ENCODE peak calls at places on chromosomes 11 and 22, in five cellular contexts. One of them, this sample, is unnamed.
A peak's percentile ranks its signal among the peaks of the same experiment; 100 is the strongest.

GRCh38 chr11:66081505-66081904 is 11.4 kb downstream of the PACS1 start:
- DNase-seq in tibial nerve: no peak
- DNase-seq in IMR-90: no peak
- DNase-seq in heart left ventricle: peak; percentile 40
- DNase-seq in HCT116: no peak
- DNase-seq in this sample: peak; percentile 83

GRCh38 chr22:42654696-42655095 is 5.5 kb upstream of the CYB5R3 start:
- DNase-seq in IMR-90: no peak
- DNase-seq in HCT116: no peak
- DNase-seq in tibial nerve: no peak
- DNase-seq in heart left ventricle: no peak
- DNase-seq in this sample: no peak

GRCh38 chr11:8787372-8787771 is 104.8 kb downstream of the RPL27A start:
- DNase-seq in IMR-90: peak; percentile 53
- DNase-seq in HCT116: no peak
- DNase-seq in tibial nerve: no peak
- DNase-seq in heart left ventricle: no peak
- DNase-seq in this sample: no peak

GRCh38 chr11:76653674-76654309 is 16.8 kb downstream of the LRRC32 start:
- DNase-seq in tibial nerve: peak; percentile 11
- DNase-seq in IMR-90: peak; percentile 95
- DNase-seq in HCT116: no peak
- DNase-seq in heart left ventricle: peak; percentile 81
- DNase-seq in this sample: no peak

GRCh38 chr11:65425971-65426838 is 3.6 kb downstream of the NEAT1 start:
- DNase-seq in HCT116: peak; percentile 42
- DNase-seq in IMR-90: peak; percentile 89
- DNase-seq in heart left ventricle: no peak
- DNase-seq in tibial nerve: no peak
- DNase-seq in this sample: peak; percentile 36

GRCh38 chr11:28581286-28582242 is 473.4 kb downstream of the METTL15 start:
- DNase-seq in heart left ventricle: no peak
- DNase-seq in IMR-90: peak; percentile 78
- DNase-seq in HCT116: no peak
- DNase-seq in tibial nerve: no peak
- DNase-seq in this sample: no peak

GRCh38 chr11:90178751-90179150 is 44.1 kb downstream of the CHORDC1 start:
- DNase-seq in HCT116: no peak
- DNase-seq in tibial nerve: no peak
- DNase-seq in heart left ventricle: no peak
- DNase-seq in IMR-90: no peak
- DNase-seq in this sample: no peak

GRCh38 chr11:128886401-128887119 is 4.6 kb upstream of the KCNJ5 start:
- DNase-seq in heart left ventricle: no peak
- DNase-seq in tibial nerve: no peak
- DNase-seq in IMR-90: no peak
- DNase-seq in HCT116: no peak
- DNase-seq in this sample: no peak

GRCh38 chr11:73197348-73197747 is 20.7 kb upstream of the P2RY2 start:
- DNase-seq in IMR-90: no peak
- DNase-seq in tibial nerve: no peak
- DNase-seq in heart left ventricle: no peak
- DNase-seq in HCT116: no peak
- DNase-seq in this sample: peak; percentile 34

GRCh38 chr11:117471776-117472175 is 144.1 kb downstream of the CEP164 start:
- DNase-seq in heart left ventricle: no peak
- DNase-seq in tibial nerve: no peak
- DNase-seq in HCT116: no peak
- DNase-seq in IMR-90: no peak
- DNase-seq in this sample: no peak

GRCh38 chr11:68081691-68082090 is 39.5 kb downstream of the CHKA start:
- DNase-seq in heart left ventricle: no peak
- DNase-seq in IMR-90: no peak
- DNase-seq in tibial nerve: no peak
- DNase-seq in HCT116: no peak
- DNase-seq in this sample: no peak

GRCh38 chr22:38298312-38299000 is 18.8 kb downstream of the CSNK1E start:
- DNase-seq in HCT116: peak; percentile 58
- DNase-seq in tibial nerve: no peak
- DNase-seq in IMR-90: peak; percentile 88
- DNase-seq in heart left ventricle: no peak
- DNase-seq in this sample: no peak

GRCh38 chr11:62665075-62665629 is at the start of the genes C11orf98 and CSKMT:
- DNase-seq in HCT116: peak; percentile 84
- DNase-seq in IMR-90: peak; percentile 91
- DNase-seq in tibial nerve: peak; percentile 91
- DNase-seq in heart left ventricle: peak; percentile 95
- DNase-seq in this sample: peak; percentile 96

GRCh38 chr11:93831343-93832082 is 18.9 kb downstream of the VSTM5 start:
- DNase-seq in tibial nerve: no peak
- DNase-seq in heart left ventricle: no peak
- DNase-seq in IMR-90: no peak
- DNase-seq in HCT116: no peak
- DNase-seq in this sample: no peak

GRCh38 chr11:123640677-123641494 is 13.5 kb downstream of the SCN3B start:
- DNase-seq in IMR-90: peak; percentile 17
- DNase-seq in tibial nerve: no peak
- DNase-seq in heart left ventricle: peak; percentile 50
- DNase-seq in HCT116: no peak
- DNase-seq in this sample: no peak

GRCh38 chr11:75802913-75803820 is 11.8 kb upstream of the UVRAG start:
- DNase-seq in tibial nerve: peak; percentile 78
- DNase-seq in IMR-90: peak; percentile 65
- DNase-seq in HCT116: peak; percentile 46
- DNase-seq in heart left ventricle: peak; percentile 75
- DNase-seq in this sample: peak; percentile 87

GRCh38 chr22:48240935-48241230 is 1478.4 kb downstream of the TBC1D22A start:
- DNase-seq in tibial nerve: no peak
- DNase-seq in HCT116: no peak
- DNase-seq in IMR-90: no peak
- DNase-seq in heart left ventricle: no peak
- DNase-seq in this sample: peak; percentile 21

GRCh38 chr11:100927579-100927978 is 202.0 kb downstream of the PGR start:
- DNase-seq in HCT116: no peak
- DNase-seq in tibial nerve: no peak
- DNase-seq in IMR-90: no peak
- DNase-seq in heart left ventricle: no peak
- DNase-seq in this sample: no peak

GRCh38 chr11:122691751-122692150 is 36.2 kb downstream of the UBASH3B start:
- DNase-seq in IMR-90: no peak
- DNase-seq in heart left ventricle: no peak
- DNase-seq in HCT116: no peak
- DNase-seq in tibial nerve: no peak
- DNase-seq in this sample: no peak

GRCh38 chr11:71207563-71207962 is 44.8 kb downstream of the SHANK2 start:
- DNase-seq in IMR-90: no peak
- DNase-seq in tibial nerve: no peak
- DNase-seq in HCT116: no peak
- DNase-seq in heart left ventricle: no peak
- DNase-seq in this sample: no peak

GRCh38 chr11:113663567-113663966 is 42.5 kb downstream of the TMPRSS5 start:
- DNase-seq in IMR-90: no peak
- DNase-seq in HCT116: no peak
- DNase-seq in tibial nerve: no peak
- DNase-seq in heart left ventricle: no peak
- DNase-seq in this sample: no peak

GRCh38 chr11:85663781-85664560 is 958 bp downstream of the CREBZF start:
- DNase-seq in heart left ventricle: peak; percentile 87
- DNase-seq in IMR-90: peak; percentile 45
- DNase-seq in tibial nerve: peak; percentile 58
- DNase-seq in HCT116: peak; percentile 48
- DNase-seq in this sample: peak; percentile 88

GRCh38 chr11:129853508-129854228 is 38.0 kb downstream of the TMEM45B start:
- DNase-seq in heart left ventricle: no peak
- DNase-seq in IMR-90: peak; percentile 49
- DNase-seq in HCT116: no peak
- DNase-seq in tibial nerve: no peak
- DNase-seq in this sample: peak; percentile 77

GRCh38 chr11:113082501-113082900 is 121.3 kb downstream of the NCAM1 start:
- DNase-seq in tibial nerve: no peak
- DNase-seq in IMR-90: no peak
- DNase-seq in heart left ventricle: no peak
- DNase-seq in HCT116: no peak
- DNase-seq in this sample: no peak

GRCh38 chr11:58905141-58905715 is 34.1 kb upstream of the GLYATL1 start:
- DNase-seq in HCT116: no peak
- DNase-seq in IMR-90: peak; percentile 70
- DNase-seq in heart left ventricle: peak; percentile 59
- DNase-seq in tibial nerve: no peak
- DNase-seq in this sample: no peak

GRCh38 chr11:103619480-103619879 is 417.0 kb upstream of the DDI1 start:
- DNase-seq in tibial nerve: no peak
- DNase-seq in HCT116: no peak
- DNase-seq in heart left ventricle: no peak
- DNase-seq in IMR-90: no peak
- DNase-seq in this sample: no peak

GRCh38 chr11:123034587-123034986 is 27.3 kb downstream of the HSPA8 start:
- DNase-seq in HCT116: no peak
- DNase-seq in tibial nerve: no peak
- DNase-seq in heart left ventricle: no peak
- DNase-seq in IMR-90: no peak
- DNase-seq in this sample: peak; percentile 35

GRCh38 chr11:60332923-60333322 is 5.9 kb downstream of the MS4A6E start:
- DNase-seq in tibial nerve: no peak
- DNase-seq in IMR-90: no peak
- DNase-seq in heart left ventricle: no peak
- DNase-seq in HCT116: no peak
- DNase-seq in this sample: no peak

GRCh38 chr11:60334005-60334620 is 7.1 kb downstream of the MS4A6E start:
- DNase-seq in HCT116: peak; percentile 73
- DNase-seq in heart left ventricle: peak; percentile 42
- DNase-seq in tibial nerve: peak; percentile 58
- DNase-seq in IMR-90: peak; percentile 13
- DNase-seq in this sample: no peak

GRCh38 chr11:60343094-60343704 is 16.1 kb downstream of the MS4A6E start:
- DNase-seq in heart left ventricle: no peak
- DNase-seq in tibial nerve: no peak
- DNase-seq in HCT116: peak; percentile 27
- DNase-seq in IMR-90: no peak
- DNase-seq in this sample: no peak

GRCh38 chr11:60336767-60337391 is 9.8 kb downstream of the MS4A6E start:
- DNase-seq in HCT116: no peak
- DNase-seq in IMR-90: no peak
- DNase-seq in tibial nerve: no peak
- DNase-seq in heart left ventricle: no peak
- DNase-seq in this sample: no peak

DNA sequence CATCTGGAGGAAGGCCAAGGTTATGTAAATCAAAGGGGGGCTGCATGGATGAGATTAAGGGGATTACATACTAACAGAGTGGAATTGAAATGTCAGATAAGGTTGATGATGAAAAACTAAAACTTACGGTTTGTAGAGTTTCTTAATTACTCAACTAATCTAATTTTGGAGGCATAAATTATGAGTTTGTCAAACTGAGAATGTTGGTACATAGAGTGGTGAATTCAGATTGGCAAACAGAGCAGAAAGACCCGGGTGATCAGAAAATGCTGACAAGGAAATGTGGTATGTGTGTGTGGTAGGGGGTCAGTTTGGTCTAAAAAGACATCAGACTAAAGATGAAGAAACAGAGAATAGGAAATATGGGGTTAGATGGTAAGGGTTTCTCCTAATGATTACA is 11.0 kb downstream of the MS4A6E start:
- DNase-seq in tibial nerve: no peak
- DNase-seq in heart left ventricle: no peak
- DNase-seq in IMR-90: no peak
- DNase-seq in HCT116: no peak
- DNase-seq in this sample: no peak
- TF ChIP-seq CTCF in tibial nerve: no peak
- TF ChIP-seq CTCF in heart left ventricle: no peak
- TF ChIP-seq CTCF in IMR-90: no peak
- TF ChIP-seq CTCF in HCT116: no peak
- TF ChIP-seq CTCF in this sample: no peak

DNA sequence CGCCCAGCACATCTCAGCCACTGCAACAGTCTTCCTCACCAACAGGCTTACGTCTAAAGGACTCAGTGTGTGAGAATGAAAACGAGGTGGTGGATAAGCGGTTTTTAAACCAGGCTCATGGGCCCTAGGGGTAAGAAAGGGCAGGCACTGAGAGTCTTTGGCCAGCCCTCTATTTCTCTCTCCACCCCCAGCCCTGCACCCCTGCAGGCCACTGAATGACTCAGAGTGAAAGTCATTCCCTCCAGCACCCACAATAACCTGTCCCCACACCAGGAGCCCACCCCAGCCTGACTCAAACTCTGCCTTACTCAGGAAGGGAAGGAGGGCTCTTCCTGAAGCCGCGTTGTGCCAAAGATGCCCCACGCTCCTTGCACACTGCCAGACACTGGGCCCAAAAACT is 72.0 kb downstream of the LARGE1 start:
- DNase-seq in HCT116: no peak
- DNase-seq in IMR-90: peak; percentile 49
- DNase-seq in tibial nerve: no peak
- DNase-seq in heart left ventricle: no peak
- DNase-seq in this sample: no peak
- H3K27ac ChIP-seq in HCT116: no peak overlapping the region
- H3K27ac ChIP-seq in IMR-90: no peak overlapping the region
- H3K27ac ChIP-seq in tibial nerve: no peak overlapping the region
- H3K27ac ChIP-seq in heart left ventricle: no peak overlapping the region
- H3K27ac ChIP-seq in this sample: no peak overlapping the region

GRCh38 chr11:46352063-46352841 is 5.0 kb downstream of the DGKZ start:
- DNase-seq in heart left ventricle: peak; percentile 60
- DNase-seq in tibial nerve: no peak
- DNase-seq in IMR-90: no peak
- DNase-seq in HCT116: no peak
- DNase-seq in this sample: no peak
- TF ChIP-seq POLR2A in heart left ventricle: no peak
- TF ChIP-seq POLR2A in tibial nerve: no peak
- TF ChIP-seq POLR2A in IMR-90: no peak
- TF ChIP-seq POLR2A in HCT116: no peak
- TF ChIP-seq POLR2A in this sample: no peak

GRCh38 chr11:44634401-44635281 is 69.2 kb downstream of the CD82 start:
- DNase-seq in heart left ventricle: peak; percentile 82
- DNase-seq in tibial nerve: no peak
- DNase-seq in HCT116: peak; percentile 10
- DNase-seq in IMR-90: peak; percentile 79
- DNase-seq in this sample: no peak
- TF ChIP-seq CTCF in heart left ventricle: no peak
- TF ChIP-seq CTCF in tibial nerve: no peak
- TF ChIP-seq CTCF in HCT116: no peak
- TF ChIP-seq CTCF in IMR-90: no peak
- TF ChIP-seq CTCF in this sample: no peak

GRCh38 chr22:50463188-50463900 is 11.5 kb downstream of the SBF1 start:
- DNase-seq in IMR-90: no peak
- DNase-seq in HCT116: no peak
- DNase-seq in tibial nerve: no peak
- DNase-seq in heart left ventricle: no peak
- DNase-seq in this sample: no peak
- H3K27ac ChIP-seq in IMR-90: no peak overlapping the region
- H3K27ac ChIP-seq in HCT116: no peak overlapping the region
- H3K27ac ChIP-seq in tibial nerve: no peak overlapping the region
- H3K27ac ChIP-seq in heart left ventricle: no peak overlapping the region
- H3K27ac ChIP-seq in this sample: no peak overlapping the region